ENCODE peak calls at places on chromosomes 12 and 14, in five cellular contexts. P, Z, I, W and J are unnamed samples.

GRCh38 chr12:49942921-49943662 is 7.4 kb upstream of the AQP2 start:
- DNase-seq in P (no peak), Z (no peak), I (no peak), W (no peak), J (no peak)

GRCh38 chr12:12890815-12891645 is at the start of gene GPRC5A:
- DNase-seq in P (no peak), Z (peak; percentile 54), I (peak; percentile 25), W (peak; percentile 66), J (no peak)

GRCh38 chr12:115640929-115641328 is 636.6 kb downstream of the MED13L start:
- DNase-seq in P (no peak), Z (no peak), I (no peak), W (no peak), J (no peak)

GRCh38 chr14:34436118-34436905 is 25.7 kb downstream of the SPTSSA start:
- DNase-seq in P (peak; percentile 32), Z (no peak), I (no peak), W (no peak), J (no peak)

GRCh38 chr14:95885278-95885677 is 8.6 kb downstream of the TUNAR start:
- DNase-seq in P (no peak), Z (no peak), I (no peak), W (no peak), J (no peak)

GRCh38 chr12:96263449-96263902 is 69.3 kb downstream of the ELK3 start:
- DNase-seq in P (no peak), Z (no peak), I (no peak), W (peak; percentile 84), J (no peak)

GRCh38 chr14:63982629-63983028 is 129.8 kb downstream of the SYNE2 start:
- DNase-seq in P (no peak), Z (no peak), I (no peak), W (no peak), J (no peak)

GRCh38 chr12:111440631-111441030 is 34.9 kb downstream of the SH2B3 start:
- DNase-seq in P (no peak), Z (no peak), I (no peak), W (no peak), J (no peak)

GRCh38 chr12:40681148-40681547 is 11.1 kb upstream of the CNTN1 start:
- DNase-seq in P (no peak), Z (no peak), I (no peak), W (no peak), J (no peak)

GRCh38 chr12:110245278-110245868 is 35.7 kb upstream of the ATP2A2 start:
- DNase-seq in P (peak; percentile 68), Z (peak; percentile 55), I (peak; percentile 43), W (peak; percentile 92), J (peak; percentile 36)

GRCh38 chr12:95695741-95696140 is 94.8 kb downstream of the NTN4 start:
- DNase-seq in P (no peak), Z (no peak), I (no peak), W (no peak), J (no peak)

GRCh38 chr12:95977764-95978305 is 18.3 kb downstream of the HAL start:
- DNase-seq in P (no peak), Z (no peak), I (no peak), W (no peak), J (no peak)

GRCh38 chr14:102749393-102749792 is 27.9 kb upstream of the TRAF3 start:
- DNase-seq in P (no peak), Z (no peak), I (no peak), W (no peak), J (no peak)

GRCh38 chr14:32354716-32355115 is 25.6 kb downstream of the AKAP6 start:
- DNase-seq in P (no peak), Z (no peak), I (no peak), W (no peak), J (no peak)

GRCh38 chr12:74021937-74022336 is 515.7 kb upstream of the ATXN7L3B start:
- DNase-seq in P (peak; percentile 6), Z (peak; percentile 92), I (no peak), W (peak; percentile 73), J (no peak)

GRCh38 chr12:101174576-101174975 is 35.5 kb downstream of the SLC5A8 start:
- DNase-seq in P (no peak), Z (no peak), I (no peak), W (no peak), J (no peak)

GRCh38 chr12:66903782-66904396 is 225.0 kb upstream of the GRIP1 start:
- DNase-seq in P (peak; percentile 21), Z (no peak), I (no peak), W (no peak), J (no peak)

GRCh38 chr14:104877806-104878550 is 12.9 kb downstream of the CEP170B start:
- DNase-seq in P (no peak), Z (no peak), I (no peak), W (no peak), J (peak; percentile 10)

GRCh38 chr12:8681129-8681902 is 16.5 kb upstream of the RIMKLB start:
- DNase-seq in P (no peak), Z (no peak), I (no peak), W (no peak), J (no peak)

DNA sequence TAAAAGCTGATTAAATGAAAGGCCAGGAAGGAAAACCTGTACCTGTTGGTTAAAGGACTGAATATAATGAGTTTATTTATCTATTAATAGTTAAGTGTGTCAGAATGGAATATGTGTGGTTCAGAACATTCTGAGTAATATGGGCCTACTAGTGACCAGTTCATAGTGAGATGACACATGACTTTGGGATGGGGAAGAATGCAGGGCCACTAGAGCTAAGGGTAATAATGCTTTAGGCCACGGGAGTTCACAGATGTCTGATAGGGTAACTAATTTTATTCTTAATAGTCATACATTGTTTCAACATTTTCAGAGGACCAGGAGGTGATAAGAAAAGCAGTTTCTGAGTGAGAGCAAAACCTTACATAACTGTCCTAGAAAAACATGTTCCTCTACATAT is 247.8 kb upstream of the OR4E1 start:
- DNase-seq in P (no peak), Z (no peak), I (no peak), W (no peak), J (no peak)
- H3K27ac ChIP-seq in P (no peak overlapping the region), Z (no peak overlapping the region), I (no peak overlapping the region), W (no peak overlapping the region), J (no peak overlapping the region)

DNA sequence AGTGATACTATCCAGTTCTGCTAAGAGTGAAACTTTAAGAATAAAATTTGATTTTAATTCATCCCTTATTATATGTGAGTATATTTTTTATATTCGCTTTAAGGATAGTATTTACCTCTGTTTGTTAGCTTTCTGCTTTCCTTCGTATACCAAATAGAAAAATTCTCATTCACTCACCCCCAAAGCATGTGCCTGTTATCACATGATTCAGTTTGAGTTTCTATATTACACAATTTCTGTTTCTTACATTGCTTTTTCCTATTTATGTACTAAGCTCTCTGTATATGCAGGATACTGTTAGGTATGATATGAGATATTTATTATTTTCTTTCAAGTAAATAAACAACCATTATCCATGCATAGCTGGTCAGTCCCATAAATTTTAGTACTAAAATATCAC is 275.2 kb downstream of the FBXL14 start:
- DNase-seq in P (no peak), Z (no peak), I (no peak), W (no peak), J (no peak)
- H3K4me3 ChIP-seq in P (no peak overlapping the region), Z (no peak overlapping the region), I (no peak overlapping the region), W (no peak overlapping the region), J (no peak overlapping the region)

GRCh38 chr14:22472935-22473854 is 115.8 kb downstream of the DAD1 start:
- DNase-seq in P (peak; percentile 89), Z (peak; percentile 72), I (peak; percentile 65), W (no peak), J (no peak)

GRCh38 chr14:22472466-22472865 is 116.6 kb downstream of the DAD1 start:
- DNase-seq in P (no peak), Z (no peak), I (no peak), W (no peak), J (no peak)

GRCh38 chr14:22469541-22470303 is 119.3 kb downstream of the DAD1 start:
- DNase-seq in P (no peak), Z (no peak), I (no peak), W (no peak), J (no peak)

GRCh38 chr14:22474730-22475351 is 114.2 kb downstream of the DAD1 start:
- DNase-seq in P (peak; percentile 44), Z (no peak), I (no peak), W (no peak), J (no peak)

GRCh38 chr14:22471545-22472121 is 117.4 kb downstream of the DAD1 start:
- DNase-seq in P (peak; percentile 84), Z (peak; percentile 69), I (no peak), W (peak; percentile 57), J (no peak)
- H3K4me1 ChIP-seq in P (peaks cover 91% of the 10 kb centered on the region), Z (peaks cover 6% of the 10 kb centered on the region), I (no peaks in the 10 kb centered on the region), W (no peaks in the 10 kb centered on the region), J (no peaks in the 10 kb centered on the region)

GRCh38 chr12:94046626-94047410 is 101.6 kb upstream of the PLXNC1 start:
- DNase-seq in P (no peak), Z (no peak), I (no peak), W (no peak), J (no peak)

GRCh38 chr12:94049718-94050117 is 98.7 kb upstream of the PLXNC1 start:
- DNase-seq in P (no peak), Z (no peak), I (no peak), W (no peak), J (no peak)

GRCh38 chr12:94042321-94042720 is 106.1 kb upstream of the PLXNC1 start:
- DNase-seq in P (no peak), Z (peak; percentile 88), I (no peak), W (no peak), J (no peak)

GRCh38 chr12:94053676-94054075 is 94.7 kb upstream of the PLXNC1 start:
- DNase-seq in P (no peak), Z (no peak), I (no peak), W (no peak), J (no peak)

GRCh38 chr12:94047781-94048567 is 100.4 kb upstream of the PLXNC1 start:
- DNase-seq in P (no peak), Z (no peak), I (no peak), W (no peak), J (no peak)
- H3K27ac ChIP-seq in P (no peak overlapping the region), Z (no peak overlapping the region), I (no peak overlapping the region), W (no peak overlapping the region), J (no peak overlapping the region)

GRCh38 chr12:98997-99396 is 32.4 kb downstream of the IQSEC3 start:
- DNase-seq in P (no peak), Z (peak; percentile 55), I (no peak), W (no peak), J (no peak)

GRCh38 chr12:101969-102878 is 35.7 kb downstream of the IQSEC3 start:
- DNase-seq in P (peak; percentile 25), Z (peak; percentile 45), I (no peak), W (no peak), J (no peak)

GRCh38 chr12:103169-103981 is 36.8 kb downstream of the IQSEC3 start:
- DNase-seq in P (peak; percentile 93), Z (peak; percentile 87), I (no peak), W (no peak), J (no peak)

GRCh38 chr12:102879-103168 is 36.3 kb downstream of the IQSEC3 start:
- DNase-seq in P (no peak), Z (no peak), I (no peak), W (no peak), J (no peak)

GRCh38 chr12:99605-100004 is 33.0 kb downstream of the IQSEC3 start:
- DNase-seq in P (no peak), Z (peak; percentile 71), I (no peak), W (no peak), J (no peak)
- H3K4me3 ChIP-seq in P (no peak overlapping the region), Z (peak overlapping the region; percentile 30), I (no peak overlapping the region), W (no peak overlapping the region), J (no peak overlapping the region)